ENCODE peak calls at places on chromosomes 1 and 21, in four cellular contexts. F is omental fat pad, W is AG04449, L is myocyte. K is an unnamed sample.

GRCh38 chr1:31007462-31007991 is 58.0 kb downstream of the PUM1 start:
- DNase-seq in W (peak), F (no peak), L (peak), K (no peak)

GRCh38 chr1:2180297-2181245 is 14.0 kb downstream of the FAAP20 start:
- DNase-seq in F (no peak), L (no peak), W (no peak), K (no peak)

GRCh38 chr1:57423135-57424131 is at the start of gene DAB1:
- DNase-seq in L (no peak), W (no peak), F (no peak), K (no peak)

GRCh38 chr1:174021611-174022079 is 512 bp downstream of the RC3H1 start:
- DNase-seq in W (no peak), L (peak), F (no peak), K (no peak)

GRCh38 chr1:180116964-180117763 is 37.5 kb upstream of the QSOX1 start:
- DNase-seq in L (peak), F (no peak), W (no peak), K (no peak)

GRCh38 chr1:97160796-97161195 is 439.2 kb downstream of the PTBP2 start:
- DNase-seq in L (no peak), W (no peak), F (no peak), K (no peak)

GRCh38 chr1:11980676-11980972 is 380 bp downstream of the MFN2 start:
- DNase-seq in F (no peak), L (no peak), W (no peak), K (no peak)

GRCh38 chr1:204984499-204984898 is 58.5 kb upstream of the CNTN2 start:
- DNase-seq in F (no peak), W (no peak), L (no peak), K (no peak)

GRCh38 chr1:167068761-167069160 is 21.4 kb downstream of the GPA33 start:
- DNase-seq in F (no peak), W (no peak), L (no peak), K (no peak)

GRCh38 chr1:93575586-93576271 is 105.9 kb downstream of the BCAR3 start:
- DNase-seq in L (no peak), W (no peak), F (no peak), K (no peak)

GRCh38 chr1:37719572-37720195 is 27.4 kb downstream of the CDCA8 start:
- DNase-seq in W (no peak), F (no peak), L (no peak), K (no peak)

GRCh38 chr21:36706951-36707762 is 8.2 kb downstream of the SIM2 start:
- DNase-seq in W (no peak), L (no peak), F (no peak), K (no peak)

GRCh38 chr1:203146042-203146369 is 18.5 kb downstream of the ADORA1 start:
- DNase-seq in W (no peak), F (no peak), L (no peak), K (no peak)

GRCh38 chr1:57061369-57061768 is 95.6 kb upstream of the C8B start:
- DNase-seq in F (no peak), L (no peak), W (no peak), K (peak)

GRCh38 chr1:180157576-180158057 is 2.9 kb downstream of the QSOX1 start:
- DNase-seq in W (no peak), F (no peak), L (no peak), K (no peak)

GRCh38 chr1:167120899-167121298 is 27.0 kb downstream of the STYXL2 start:
- DNase-seq in L (no peak), F (no peak), W (no peak), K (no peak)

GRCh38 chr1:22317231-22317919 is 134.3 kb upstream of the ZBTB40 start:
- DNase-seq in W (no peak), F (no peak), L (no peak), K (peak)

GRCh38 chr1:209335090-209335692 is 248.3 kb upstream of the CAMK1G start:
- DNase-seq in W (peak), F (no peak), L (peak), K (no peak)

GRCh38 chr21:38756746-38757145 is 49.0 kb upstream of the ETS2 start:
- DNase-seq in F (no peak), W (peak), L (peak), K (no peak)

GRCh38 chr1:32404956-32405355 is 10.7 kb upstream of the BSDC1 start:
- DNase-seq in F (no peak), L (peak), W (no peak), K (no peak)

GRCh38 chr1:90831910-90832309 is 114.8 kb upstream of the BARHL2 start:
- DNase-seq in F (no peak), L (no peak), W (no peak), K (no peak)

GRCh38 chr21:46144464-46145070 is 10.8 kb downstream of the FTCD start:
- DNase-seq in W (no peak), L (no peak), F (no peak), K (no peak)

GRCh38 chr1:50747394-50747793 is 212.7 kb downstream of the FAF1 start:
- DNase-seq in W (no peak), F (no peak), L (no peak), K (no peak)

GRCh38 chr21:42089093-42089631 is 18.0 kb downstream of the UMODL1 start:
- DNase-seq in F (no peak), L (no peak), W (no peak), K (no peak)

GRCh38 chr1:116359060-116359830 is 13.8 kb upstream of the ATP1A1 start:
- DNase-seq in L (no peak), W (no peak), F (no peak), K (no peak)

GRCh38 chr21:19123525-19123924 is 719.9 kb upstream of the TMPRSS15 start:
- DNase-seq in L (no peak), F (no peak), W (no peak), K (no peak)

GRCh38 chr1:229440821-229441537 is 7.1 kb upstream of the ACTA1 start:
- DNase-seq in L (peak), F (no peak), W (peak), K (no peak)

GRCh38 chr1:72827285-72827684 is 544.9 kb upstream of the NEGR1 start:
- DNase-seq in F (no peak), W (no peak), L (peak), K (no peak)

GRCh38 chr1:28971980-28972771 is 57.8 kb downstream of the EPB41 start:
- DNase-seq in L (peak), W (peak), F (no peak), K (no peak)

GRCh38 chr1:43977376-43978263 is 1.4 kb upstream of the B4GALT2 start:
- DNase-seq in L (no peak), F (no peak), W (no peak), K (no peak)

GRCh38 chr1:200971955-200972711 is 51.4 kb downstream of the KIF21B start:
- DNase-seq in W (no peak), L (peak), F (peak), K (no peak)

GRCh38 chr1:7975212-7975865 is 13.8 kb downstream of the PARK7 start:
- DNase-seq in L (peak), W (no peak), F (peak), K (peak)

GRCh38 chr21:43355925-43356289 is 71.0 kb downstream of the SIK1 start:
- DNase-seq in L (peak), F (no peak), W (no peak), K (no peak)

GRCh38 chr21:46667735-46668380 is 32.4 kb downstream of the PRMT2 start:
- DNase-seq in F (no peak), W (no peak), L (peak), K (no peak)

GRCh38 chr1:53639251-53639721 is 99.7 kb downstream of the GLIS1 start:
- DNase-seq in L (peak), F (peak), W (no peak), K (peak)

GRCh38 chr1:50109647-50110075 is 941 bp downstream of the ELAVL4 start:
- DNase-seq in L (no peak), F (no peak), W (no peak), K (peak)

GRCh38 chr1:220690140-220691038 is at the start of gene C1orf115:
- DNase-seq in W (no peak), F (peak), L (peak), K (peak)

GRCh38 chr1:78690516-78690915 is 40.9 kb downstream of the IFI44 start:
- DNase-seq in F (no peak), L (no peak), W (no peak), K (no peak)

GRCh38 chr1:25691211-25691610 is 74.6 kb downstream of the MAN1C1 start:
- DNase-seq in L (no peak), F (no peak), W (no peak), K (no peak)

K was measured in DMS 273 treated with DMSO at 0.1 percent for 48 hours.